ENCODE peak calls at places on chromosomes 5 and 9, in ten cellular contexts. M, S, K, F, J, O, W, Z, X and E are unnamed samples.

GRCh38 chr5:32909207-32909606 is 198.1 kb downstream of the NPR3 start:
- DNase-seq in K (no peak), S (no peak), M (no peak), J (no peak), F (peak; percentile 18), Z (no peak), W (no peak), O (no peak), X (no peak), E (no peak)

GRCh38 chr5:171310816-171311697 is 2.0 kb downstream of the TLX3 start:
- DNase-seq in W (no peak), F (no peak), J (no peak), Z (no peak), X (no peak), O (no peak), M (peak; percentile 82), K (no peak), S (peak; percentile 50), E (peak; percentile 59)

GRCh38 chr9:130058887-130059286 is 5.2 kb downstream of the GPR107 start:
- DNase-seq in W (no peak), X (no peak), O (no peak), M (no peak), K (no peak), Z (no peak), F (no peak), S (no peak), J (no peak), E (no peak)

GRCh38 chr9:98627291-98627690 is 81.4 kb downstream of the GABBR2 start:
- DNase-seq in S (no peak), O (no peak), W (no peak), F (no peak), Z (no peak), K (no peak), M (no peak), X (no peak), J (no peak), E (no peak)

GRCh38 chr5:133741818-133742355 is 129.5 kb upstream of the FSTL4 start:
- DNase-seq in J (no peak), F (no peak), X (no peak), K (no peak), W (no peak), M (no peak), Z (no peak), S (no peak), O (no peak), E (no peak)

GRCh38 chr5:95114305-95114704 is 170.6 kb downstream of the MCTP1 start:
- DNase-seq in S (no peak), Z (no peak), K (no peak), W (no peak), M (no peak), J (no peak), F (no peak), O (no peak), X (no peak), E (no peak)

GRCh38 chr5:174436805-174437204 is 287.6 kb upstream of the MSX2 start:
- DNase-seq in X (no peak), Z (no peak), S (no peak), J (no peak), W (no peak), O (no peak), K (no peak), F (no peak), M (peak; percentile 63), E (no peak)

GRCh38 chr5:1415626-1416360 is 29.4 kb downstream of the SLC6A3 start:
- DNase-seq in O (no peak), W (no peak), J (no peak), K (no peak), F (no peak), S (no peak), M (no peak), X (no peak), Z (no peak), E (no peak)

GRCh38 chr5:122165574-122166021 is 36.3 kb downstream of the ZNF474 start:
- DNase-seq in M (no peak), F (no peak), X (no peak), K (no peak), O (no peak), J (peak; percentile 46), Z (no peak), S (no peak), W (no peak), E (no peak)

GRCh38 chr9:73151653-73152382 is at the start of gene ANXA1:
- DNase-seq in X (no peak), M (no peak), S (peak; percentile 86), W (peak; percentile 72), O (no peak), J (peak; percentile 94), F (peak; percentile 62), Z (no peak), K (no peak), E (no peak)

GRCh38 chr9:12906646-12907045 is 131.8 kb downstream of the LURAP1L start:
- DNase-seq in O (no peak), M (no peak), Z (no peak), X (no peak), W (no peak), J (no peak), F (no peak), S (no peak), K (no peak), E (no peak)

GRCh38 chr9:93447642-93448041 is 3.8 kb upstream of the FAM120A start:
- DNase-seq in J (no peak), X (no peak), S (no peak), Z (no peak), F (no peak), W (no peak), M (no peak), O (no peak), K (no peak), E (no peak)

GRCh38 chr5:125112196-125112595 is 365.8 kb upstream of the ZNF608 start:
- DNase-seq in O (no peak), S (peak; percentile 34), Z (no peak), J (no peak), X (no peak), K (no peak), F (no peak), M (no peak), W (no peak), E (no peak)

GRCh38 chr5:145975001-145975360 is 38.6 kb downstream of the SH3RF2 start:
- DNase-seq in J (no peak), S (no peak), W (no peak), X (no peak), O (no peak), Z (no peak), F (no peak), M (no peak), K (no peak), E (no peak)

GRCh38 chr5:88792144-88792840 is 90.7 kb downstream of the MEF2C start:
- DNase-seq in M (no peak), O (no peak), F (peak; percentile 4), J (no peak), W (no peak), S (peak; percentile 63), X (no peak), K (no peak), Z (no peak), E (no peak)

GRCh38 chr5:174794941-174795672 is 70.7 kb downstream of the MSX2 start:
- DNase-seq in Z (no peak), F (peak; percentile 90), X (no peak), S (no peak), W (no peak), M (peak; percentile 73), J (no peak), K (no peak), O (no peak), E (no peak)

GRCh38 chr9:10855847-10856246 is 243.0 kb upstream of the PTPRD start:
- DNase-seq in J (peak; percentile 2), Z (no peak), X (peak; percentile 42), S (peak; percentile 14), W (no peak), K (no peak), F (no peak), M (no peak), O (no peak), E (peak; percentile 72)

GRCh38 chr5:10103098-10103497 is 146.6 kb downstream of the ATPSCKMT start:
- DNase-seq in Z (no peak), O (no peak), W (no peak), M (peak; percentile 86), F (no peak), S (no peak), J (no peak), K (no peak), X (no peak), E (no peak)

GRCh38 chr9:84054341-84055010 is 73.9 kb downstream of the RMI1 start:
- DNase-seq in X (no peak), Z (no peak), K (no peak), F (no peak), W (no peak), M (no peak), S (no peak), O (no peak), J (no peak), E (no peak)

GRCh38 chr5:113749334-113749733 is 235.8 kb downstream of the YTHDC2 start:
- DNase-seq in S (peak; percentile 7), J (no peak), X (no peak), W (no peak), K (no peak), O (no peak), F (no peak), M (no peak), Z (no peak), E (no peak)

GRCh38 chr5:2180456-2180855 is 297.7 kb upstream of the IRX4 start:
- DNase-seq in J (no peak), W (no peak), Z (no peak), K (no peak), X (no peak), O (no peak), M (no peak), F (no peak), S (no peak), E (no peak)

GRCh38 chr9:108787664-108788048 is 68.1 kb downstream of the ACTL7B start:
- DNase-seq in X (no peak), M (no peak), O (no peak), J (no peak), S (no peak), K (no peak), W (no peak), Z (no peak), F (no peak), E (no peak)

GRCh38 chr5:177309351-177310191 is 2.1 kb downstream of the MXD3 start:
- DNase-seq in S (peak; percentile 94), K (no peak), X (peak; percentile 53), M (peak; percentile 96), W (peak; percentile 53), Z (peak; percentile 73), J (peak; percentile 91), F (peak; percentile 29), O (peak; percentile 51), E (peak; percentile 61)

GRCh38 chr5:137822158-137822764 is 45.4 kb upstream of the MYOT start:
- DNase-seq in X (peak; percentile 5), S (peak; percentile 70), K (no peak), O (no peak), W (peak; percentile 66), F (peak; percentile 12), J (peak; percentile 73), M (peak; percentile 89), Z (no peak), E (peak; percentile 14)

GRCh38 chr5:170861855-170862766 is at the start of gene RANBP17:
- DNase-seq in F (peak; percentile 23), J (peak; percentile 75), M (peak; percentile 95), Z (peak; percentile 2), O (no peak), K (no peak), W (peak; percentile 56), X (peak; percentile 68), S (peak; percentile 32), E (peak; percentile 78)

GRCh38 chr9:127660886-127661285 is 45.9 kb upstream of the CFAP157 start:
- DNase-seq in X (no peak), M (no peak), Z (no peak), S (no peak), F (no peak), J (no peak), O (no peak), W (no peak), K (no peak), E (no peak)

GRCh38 chr5:115209279-115209678 is 39.6 kb upstream of the TRIM36 start:
- DNase-seq in O (no peak), Z (peak; percentile 40), F (no peak), W (peak; percentile 99), M (no peak), K (no peak), J (no peak), S (no peak), X (no peak), E (no peak)

GRCh38 chr9:18798518-18799290 is 234.3 kb downstream of the SAXO1 start:
- DNase-seq in S (no peak), M (no peak), Z (no peak), K (no peak), F (no peak), W (no peak), O (no peak), X (no peak), J (no peak), E (no peak)